ENCODE peak calls at places on chromosomes 3 and 15, in eight cellular contexts. T, I, D, P, O, G, Z and M are unnamed samples.

GRCh38 chr3:71262368-71263265 is 320.9 kb downstream of the FOXP1 start:
- DNase-seq in G (no peak), Z (no peak), T (no peak), I (no peak), P (no peak), D (no peak), O (no peak), M (no peak)

GRCh38 chr3:42660131-42660715 is 6.7 kb downstream of the ZBTB47 start:
- DNase-seq in O (no peak), G (no peak), Z (no peak), I (no peak), P (peak; percentile 88), D (no peak), T (no peak), M (no peak)

GRCh38 chr3:71512000-71512399 is 71.5 kb downstream of the FOXP1 start:
- DNase-seq in T (no peak), I (peak; percentile 24), G (no peak), D (peak; percentile 33), Z (no peak), P (no peak), O (no peak), M (no peak)

GRCh38 chr3:123143669-123144411 is 57.9 kb upstream of the SEC22A start:
- DNase-seq in Z (no peak), G (peak; percentile 3), O (no peak), P (no peak), I (no peak), T (no peak), D (no peak), M (peak; percentile 34)

GRCh38 chr3:125116311-125117069 is 60.7 kb upstream of the HEG1 start:
- DNase-seq in P (no peak), Z (no peak), O (peak; percentile 30), T (no peak), D (no peak), I (no peak), G (no peak), M (no peak)

GRCh38 chr3:147589016-147589415 is 179.9 kb downstream of the ZIC1 start:
- DNase-seq in Z (no peak), I (no peak), G (no peak), P (no peak), T (no peak), O (no peak), D (no peak), M (no peak)

GRCh38 chr3:50708620-50709019 is 33.9 kb downstream of the DOCK3 start:
- DNase-seq in T (no peak), Z (no peak), P (no peak), I (no peak), G (no peak), D (no peak), O (no peak), M (no peak)

GRCh38 chr3:179452166-179452544 is 885 bp upstream of the GNB4 start:
- DNase-seq in Z (no peak), D (no peak), P (no peak), G (no peak), T (no peak), O (no peak), I (no peak), M (no peak)

GRCh38 chr15:77823736-77824135 is 191.0 kb upstream of the LINGO1 start:
- DNase-seq in O (no peak), T (peak; percentile 27), D (no peak), I (no peak), Z (no peak), P (no peak), G (no peak), M (no peak)

GRCh38 chr15:90531147-90531546 is 1.4 kb downstream of the CRTC3 start:
- DNase-seq in O (no peak), I (no peak), G (no peak), T (no peak), P (no peak), D (no peak), Z (no peak), M (no peak)

GRCh38 chr15:38620851-38621594 is 56.4 kb upstream of the RASGRP1 start:
- DNase-seq in Z (no peak), I (no peak), D (no peak), G (no peak), P (no peak), T (no peak), O (no peak), M (no peak)